ENCODE peak calls at places on chromosomes 3 and 15, in six cellular contexts. One of them, this sample, is unnamed.

GRCh38 chr3:117763561-117763960 is 1054.0 kb downstream of the TUSC7 start:
- DNase-seq in ovary: no peak
- DNase-seq in colonic mucosa: no peak
- DNase-seq in suprapubic skin: no peak
- DNase-seq in breast epithelium: no peak
- DNase-seq in lower lobe of right lung: no peak
- DNase-seq in this sample: no peak

GRCh38 chr15:89377042-89377841 is 42.6 kb upstream of the POLG start:
- DNase-seq in ovary: no peak
- DNase-seq in colonic mucosa: no peak
- DNase-seq in suprapubic skin: no peak
- DNase-seq in breast epithelium: no peak
- DNase-seq in lower lobe of right lung: no peak
- DNase-seq in this sample: no peak

GRCh38 chr3:126133606-126134005 is 46.8 kb downstream of the ALDH1L1 start:
- DNase-seq in ovary: no peak
- DNase-seq in colonic mucosa: peak; percentile 14
- DNase-seq in suprapubic skin: peak; percentile 44
- DNase-seq in breast epithelium: no peak
- DNase-seq in lower lobe of right lung: peak; percentile 35
- DNase-seq in this sample: peak; percentile 36

GRCh38 chr15:40650479-40650878 is 44.5 kb upstream of the RAD51 start:
- DNase-seq in ovary: no peak
- DNase-seq in colonic mucosa: no peak
- DNase-seq in suprapubic skin: no peak
- DNase-seq in breast epithelium: no peak
- DNase-seq in lower lobe of right lung: no peak
- DNase-seq in this sample: no peak

GRCh38 chr3:151301787-151302186 is 14.8 kb downstream of the GPR87 start:
- DNase-seq in ovary: no peak
- DNase-seq in colonic mucosa: no peak
- DNase-seq in suprapubic skin: no peak
- DNase-seq in breast epithelium: no peak
- DNase-seq in lower lobe of right lung: no peak
- DNase-seq in this sample: no peak

GRCh38 chr15:56653082-56653481 is 80.2 kb downstream of the ZNF280D start:
- DNase-seq in ovary: no peak
- DNase-seq in colonic mucosa: no peak
- DNase-seq in suprapubic skin: no peak
- DNase-seq in breast epithelium: no peak
- DNase-seq in lower lobe of right lung: no peak
- DNase-seq in this sample: no peak

GRCh38 chr3:181859518-181859917 is 147.8 kb downstream of the SOX2 start:
- DNase-seq in ovary: no peak
- DNase-seq in colonic mucosa: no peak
- DNase-seq in suprapubic skin: no peak
- DNase-seq in breast epithelium: no peak
- DNase-seq in lower lobe of right lung: no peak
- DNase-seq in this sample: no peak

GRCh38 chr3:108311797-108312196 is 15.4 kb downstream of the HHLA2 start:
- DNase-seq in ovary: no peak
- DNase-seq in colonic mucosa: no peak
- DNase-seq in suprapubic skin: no peak
- DNase-seq in breast epithelium: no peak
- DNase-seq in lower lobe of right lung: no peak
- DNase-seq in this sample: no peak

GRCh38 chr3:25259871-25260270 is 168.2 kb upstream of the RARB start:
- DNase-seq in ovary: no peak
- DNase-seq in colonic mucosa: no peak
- DNase-seq in suprapubic skin: no peak
- DNase-seq in breast epithelium: no peak
- DNase-seq in lower lobe of right lung: no peak
- DNase-seq in this sample: no peak

GRCh38 chr15:80367094-80367493 is 37.1 kb upstream of the ARNT2 start:
- DNase-seq in ovary: no peak
- DNase-seq in colonic mucosa: no peak
- DNase-seq in suprapubic skin: no peak
- DNase-seq in breast epithelium: no peak
- DNase-seq in lower lobe of right lung: no peak
- DNase-seq in this sample: no peak

GRCh38 chr15:91898843-91899242 is 45.3 kb downstream of the SLCO3A1 start:
- DNase-seq in ovary: no peak
- DNase-seq in colonic mucosa: no peak
- DNase-seq in suprapubic skin: no peak
- DNase-seq in breast epithelium: no peak
- DNase-seq in lower lobe of right lung: no peak
- DNase-seq in this sample: no peak

GRCh38 chr3:114214542-114215341 is 22.6 kb downstream of the ZNF80 start:
- DNase-seq in ovary: no peak
- DNase-seq in colonic mucosa: no peak
- DNase-seq in suprapubic skin: no peak
- DNase-seq in breast epithelium: no peak
- DNase-seq in lower lobe of right lung: no peak
- DNase-seq in this sample: peak; percentile 58

GRCh38 chr15:93035953-93036810 is 52.8 kb downstream of the RGMA start:
- DNase-seq in ovary: peak; percentile 46
- DNase-seq in colonic mucosa: no peak
- DNase-seq in suprapubic skin: peak; percentile 62
- DNase-seq in breast epithelium: no peak
- DNase-seq in lower lobe of right lung: peak; percentile 45
- DNase-seq in this sample: peak; percentile 58

GRCh38 chr3:110318108-110318507 is 753.5 kb upstream of the NECTIN3 start:
- DNase-seq in ovary: no peak
- DNase-seq in colonic mucosa: no peak
- DNase-seq in suprapubic skin: no peak
- DNase-seq in breast epithelium: no peak
- DNase-seq in lower lobe of right lung: no peak
- DNase-seq in this sample: no peak

DNA sequence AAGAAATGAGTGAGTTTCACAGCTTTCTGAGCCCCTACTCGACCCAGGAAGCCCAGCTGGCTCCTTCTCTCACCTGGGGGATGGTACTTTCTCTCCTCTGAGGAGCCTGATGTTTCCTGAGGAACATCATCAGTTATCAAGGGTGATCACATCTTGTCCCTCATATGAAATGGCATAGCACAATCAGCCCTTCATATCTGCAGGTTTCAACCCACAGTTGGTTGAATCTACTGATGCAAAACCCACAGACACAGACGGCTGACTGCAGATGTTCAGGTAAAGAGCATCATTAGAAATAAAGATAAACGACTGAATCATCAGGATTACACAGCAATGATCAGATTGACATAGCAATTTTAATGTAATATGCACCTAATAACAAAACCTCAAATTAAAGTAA is 93.6 kb upstream of the OSTN start:
- DNase-seq in ovary: no peak
- DNase-seq in colonic mucosa: no peak
- DNase-seq in suprapubic skin: no peak
- DNase-seq in breast epithelium: no peak
- DNase-seq in lower lobe of right lung: no peak
- DNase-seq in this sample: no peak
- H3K9me3 ChIP-seq in ovary: no peaks in the 10 kb centered on the region
- H3K9me3 ChIP-seq in colonic mucosa: no peaks in the 10 kb centered on the region
- H3K9me3 ChIP-seq in suprapubic skin: no peaks in the 10 kb centered on the region
- H3K9me3 ChIP-seq in breast epithelium: no peaks in the 10 kb centered on the region
- H3K9me3 ChIP-seq in lower lobe of right lung: no peaks in the 10 kb centered on the region
- H3K9me3 ChIP-seq in this sample: no peaks in the 10 kb centered on the region

GRCh38 chr15:95416576-95416975 is 913.9 kb upstream of the NR2F2 start:
- DNase-seq in ovary: no peak
- DNase-seq in colonic mucosa: no peak
- DNase-seq in suprapubic skin: no peak
- DNase-seq in breast epithelium: no peak
- DNase-seq in lower lobe of right lung: no peak
- DNase-seq in this sample: no peak
- H3K9me3 ChIP-seq in ovary: no peaks in the 10 kb centered on the region
- H3K9me3 ChIP-seq in colonic mucosa: no peaks in the 10 kb centered on the region
- H3K9me3 ChIP-seq in suprapubic skin: no peaks in the 10 kb centered on the region
- H3K9me3 ChIP-seq in breast epithelium: no peaks in the 10 kb centered on the region
- H3K9me3 ChIP-seq in lower lobe of right lung: no peaks in the 10 kb centered on the region
- H3K9me3 ChIP-seq in this sample: no peaks in the 10 kb centered on the region

DNA sequence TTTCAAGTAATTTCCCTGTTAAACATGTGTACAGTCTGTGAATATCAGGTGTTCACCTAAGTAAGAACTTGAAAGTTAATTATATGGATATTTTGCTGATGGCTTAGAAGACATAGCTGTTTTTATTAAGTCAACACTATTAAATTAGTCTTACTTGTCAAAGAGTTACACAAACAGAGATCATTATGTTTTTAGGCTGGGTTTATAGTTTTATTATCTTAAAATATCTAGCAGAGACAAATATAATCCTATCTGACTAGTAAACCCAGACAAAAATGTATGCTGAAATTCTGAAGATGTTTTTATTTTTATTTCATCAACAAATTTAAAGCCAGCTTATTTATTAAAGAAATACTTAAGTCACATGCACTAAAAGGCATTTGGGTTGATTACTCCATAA is 51.2 kb upstream of the CCK start:
- DNase-seq in ovary: no peak
- DNase-seq in colonic mucosa: no peak
- DNase-seq in suprapubic skin: no peak
- DNase-seq in breast epithelium: no peak
- DNase-seq in lower lobe of right lung: no peak
- DNase-seq in this sample: no peak
- H3K9me3 ChIP-seq in ovary: no peaks in the 10 kb centered on the region
- H3K9me3 ChIP-seq in colonic mucosa: peaks cover 6% of the 10 kb centered on the region
- H3K9me3 ChIP-seq in suprapubic skin: peaks cover 4% of the 10 kb centered on the region
- H3K9me3 ChIP-seq in breast epithelium: peaks cover 4% of the 10 kb centered on the region
- H3K9me3 ChIP-seq in lower lobe of right lung: peaks cover 26% of the 10 kb centered on the region
- H3K9me3 ChIP-seq in this sample: peaks cover 7% of the 10 kb centered on the region

GRCh38 chr15:99621767-99622166 is 56.0 kb downstream of the MEF2A start:
- DNase-seq in ovary: no peak
- DNase-seq in colonic mucosa: no peak
- DNase-seq in suprapubic skin: no peak
- DNase-seq in breast epithelium: no peak
- DNase-seq in lower lobe of right lung: no peak
- DNase-seq in this sample: no peak
- H3K9me3 ChIP-seq in ovary: no peaks in the 10 kb centered on the region
- H3K9me3 ChIP-seq in colonic mucosa: no peaks in the 10 kb centered on the region
- H3K9me3 ChIP-seq in suprapubic skin: no peaks in the 10 kb centered on the region
- H3K9me3 ChIP-seq in breast epithelium: no peaks in the 10 kb centered on the region
- H3K9me3 ChIP-seq in lower lobe of right lung: no peaks in the 10 kb centered on the region
- H3K9me3 ChIP-seq in this sample: no peaks in the 10 kb centered on the region

GRCh38 chr15:86685263-86685662 is 605.6 kb downstream of the AGBL1 start:
- DNase-seq in ovary: no peak
- DNase-seq in colonic mucosa: no peak
- DNase-seq in suprapubic skin: no peak
- DNase-seq in breast epithelium: no peak
- DNase-seq in lower lobe of right lung: no peak
- DNase-seq in this sample: no peak
- H3K9me3 ChIP-seq in ovary: no peaks in the 10 kb centered on the region
- H3K9me3 ChIP-seq in colonic mucosa: no peaks in the 10 kb centered on the region
- H3K9me3 ChIP-seq in suprapubic skin: no peaks in the 10 kb centered on the region
- H3K9me3 ChIP-seq in breast epithelium: no peaks in the 10 kb centered on the region
- H3K9me3 ChIP-seq in lower lobe of right lung: no peaks in the 10 kb centered on the region
- H3K9me3 ChIP-seq in this sample: no peaks in the 10 kb centered on the region

GRCh38 chr3:104575631-104576030 is 791.1 kb upstream of the ALCAM start:
- DNase-seq in ovary: no peak
- DNase-seq in colonic mucosa: no peak
- DNase-seq in suprapubic skin: no peak
- DNase-seq in breast epithelium: no peak
- DNase-seq in lower lobe of right lung: no peak
- DNase-seq in this sample: no peak
- H3K9me3 ChIP-seq in ovary: peaks cover 7% of the 10 kb centered on the region
- H3K9me3 ChIP-seq in colonic mucosa: peaks cover 4% of the 10 kb centered on the region
- H3K9me3 ChIP-seq in suprapubic skin: peaks cover 20% of the 10 kb centered on the region
- H3K9me3 ChIP-seq in breast epithelium: peaks cover 21% of the 10 kb centered on the region
- H3K9me3 ChIP-seq in lower lobe of right lung: peaks cover 17% of the 10 kb centered on the region
- H3K9me3 ChIP-seq in this sample: peaks cover 11% of the 10 kb centered on the region

GRCh38 chr3:23446301-23446700 is 243.2 kb downstream of the UBE2E2 start:
- DNase-seq in ovary: no peak
- DNase-seq in colonic mucosa: no peak
- DNase-seq in suprapubic skin: no peak
- DNase-seq in breast epithelium: no peak
- DNase-seq in lower lobe of right lung: no peak
- DNase-seq in this sample: no peak

GRCh38 chr3:23450806-23451205 is 247.7 kb downstream of the UBE2E2 start:
- DNase-seq in ovary: no peak
- DNase-seq in colonic mucosa: no peak
- DNase-seq in suprapubic skin: no peak
- DNase-seq in breast epithelium: no peak
- DNase-seq in lower lobe of right lung: no peak
- DNase-seq in this sample: no peak

GRCh38 chr3:23452408-23452807 is 249.3 kb downstream of the UBE2E2 start:
- DNase-seq in ovary: no peak
- DNase-seq in colonic mucosa: no peak
- DNase-seq in suprapubic skin: no peak
- DNase-seq in breast epithelium: no peak
- DNase-seq in lower lobe of right lung: no peak
- DNase-seq in this sample: no peak

GRCh38 chr3:23450051-23450450 is 246.9 kb downstream of the UBE2E2 start:
- DNase-seq in ovary: no peak
- DNase-seq in colonic mucosa: no peak
- DNase-seq in suprapubic skin: no peak
- DNase-seq in breast epithelium: no peak
- DNase-seq in lower lobe of right lung: no peak
- DNase-seq in this sample: no peak

DNA sequence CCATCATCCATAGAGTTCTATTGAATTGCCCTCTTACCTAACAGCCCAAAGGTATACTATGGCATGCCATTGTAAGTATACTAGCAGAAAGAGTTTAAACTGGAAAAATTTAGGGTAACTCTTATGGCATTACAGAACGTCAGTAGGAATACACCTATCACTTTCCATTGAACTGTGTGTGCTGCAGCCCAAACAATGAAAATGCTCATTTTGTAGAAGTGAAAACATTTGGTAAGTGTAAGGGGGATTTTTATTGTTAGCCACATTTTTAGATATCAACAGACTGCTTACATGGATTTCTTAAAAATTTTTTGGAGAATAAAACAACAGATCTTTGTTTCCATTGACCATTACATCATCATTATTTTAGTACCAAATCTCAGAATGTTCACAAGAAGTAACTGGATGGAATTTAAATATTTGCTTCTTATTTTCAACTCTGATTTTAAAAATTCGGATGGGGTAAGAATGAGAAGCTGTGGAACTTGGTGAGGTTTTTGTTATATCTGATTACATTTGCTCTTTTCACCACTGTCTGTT is 245.9 kb downstream of the UBE2E2 start:
- DNase-seq in ovary: no peak
- DNase-seq in colonic mucosa: no peak
- DNase-seq in suprapubic skin: no peak
- DNase-seq in breast epithelium: no peak
- DNase-seq in lower lobe of right lung: no peak
- DNase-seq in this sample: no peak
- H3K9me3 ChIP-seq in ovary: no peaks in the 10 kb centered on the region
- H3K9me3 ChIP-seq in colonic mucosa: no peaks in the 10 kb centered on the region
- H3K9me3 ChIP-seq in suprapubic skin: no peaks in the 10 kb centered on the region
- H3K9me3 ChIP-seq in breast epithelium: no peaks in the 10 kb centered on the region
- H3K9me3 ChIP-seq in lower lobe of right lung: no peaks in the 10 kb centered on the region
- H3K9me3 ChIP-seq in this sample: no peaks in the 10 kb centered on the region

This sample was measured in Peyer's patch.